ENCODE peak calls at places on chromosomes 13 and 19, in four cellular contexts. One of them, this sample, is unnamed.

GRCh38 chr13:101727118-101727517 is 274.6 kb downstream of the ITGBL1 start:
- DNase-seq in K562: no peak
- DNase-seq in A549: no peak
- DNase-seq in HepG2: no peak
- DNase-seq in this sample: no peak

GRCh38 chr13:108769213-108770070 is 140.0 kb downstream of the MYO16 start:
- DNase-seq in A549: peak; percentile 38
- DNase-seq in HepG2: no peak
- DNase-seq in K562: peak; percentile 53
- DNase-seq in this sample: no peak

GRCh38 chr13:51681037-51681678 is 96.9 kb downstream of the WDFY2 start:
- DNase-seq in A549: no peak
- DNase-seq in HepG2: no peak
- DNase-seq in K562: no peak
- DNase-seq in this sample: peak; percentile 88

GRCh38 chr19:55538132-55538531 is 1.2 kb upstream of the SBK2 start:
- DNase-seq in A549: no peak
- DNase-seq in K562: no peak
- DNase-seq in HepG2: no peak
- DNase-seq in this sample: no peak

GRCh38 chr13:113080901-113081521 is 24.6 kb upstream of the F7 start:
- DNase-seq in A549: no peak
- DNase-seq in K562: no peak
- DNase-seq in HepG2: no peak
- DNase-seq in this sample: no peak

GRCh38 chr19:41366089-41366488 is 2.1 kb upstream of the B9D2 start:
- DNase-seq in A549: peak; percentile 78
- DNase-seq in HepG2: no peak
- DNase-seq in K562: no peak
- DNase-seq in this sample: no peak

GRCh38 chr13:29434217-29434940 is 161.1 kb downstream of the SLC7A1 start:
- DNase-seq in HepG2: no peak
- DNase-seq in A549: no peak
- DNase-seq in K562: no peak
- DNase-seq in this sample: no peak

GRCh38 chr13:110034031-110034430 is 247.6 kb upstream of the IRS2 start:
- DNase-seq in A549: no peak
- DNase-seq in HepG2: no peak
- DNase-seq in K562: no peak
- DNase-seq in this sample: no peak

GRCh38 chr13:74217816-74218215 is 83.6 kb upstream of the KLF12 start:
- DNase-seq in K562: no peak
- DNase-seq in HepG2: no peak
- DNase-seq in A549: no peak
- DNase-seq in this sample: peak; percentile 97

GRCh38 chr13:74040200-74040599 is 94.0 kb downstream of the KLF12 start:
- DNase-seq in A549: peak; percentile 32
- DNase-seq in HepG2: peak; percentile 49
- DNase-seq in K562: peak; percentile 15
- DNase-seq in this sample: peak; percentile 31

GRCh38 chr19:17686592-17687042 is 1.5 kb downstream of the UNC13A start:
- DNase-seq in K562: peak; percentile 86
- DNase-seq in HepG2: no peak
- DNase-seq in A549: peak; percentile 63
- DNase-seq in this sample: no peak

GRCh38 chr13:99162962-99163361 is 37.7 kb upstream of the UBAC2 start:
- DNase-seq in K562: no peak
- DNase-seq in A549: no peak
- DNase-seq in HepG2: no peak
- DNase-seq in this sample: no peak

GRCh38 chr13:94031609-94032008 is 447.9 kb downstream of the DCT start:
- DNase-seq in HepG2: no peak
- DNase-seq in K562: no peak
- DNase-seq in A549: no peak
- DNase-seq in this sample: peak; percentile 8

GRCh38 chr19:5967994-5968430 is 9.9 kb downstream of the RANBP3 start:
- DNase-seq in A549: peak; percentile 74
- DNase-seq in K562: peak; percentile 71
- DNase-seq in HepG2: peak; percentile 64
- DNase-seq in this sample: peak; percentile 88

GRCh38 chr19:16425993-16426392 is 45.8 kb downstream of the EPS15L1 start:
- DNase-seq in A549: no peak
- DNase-seq in K562: no peak
- DNase-seq in HepG2: peak; percentile 5
- DNase-seq in this sample: no peak

GRCh38 chr13:90680826-90681225 is 666.7 kb upstream of the MIR17HG start:
- DNase-seq in A549: no peak
- DNase-seq in K562: no peak
- DNase-seq in HepG2: no peak
- DNase-seq in this sample: no peak

DNA sequence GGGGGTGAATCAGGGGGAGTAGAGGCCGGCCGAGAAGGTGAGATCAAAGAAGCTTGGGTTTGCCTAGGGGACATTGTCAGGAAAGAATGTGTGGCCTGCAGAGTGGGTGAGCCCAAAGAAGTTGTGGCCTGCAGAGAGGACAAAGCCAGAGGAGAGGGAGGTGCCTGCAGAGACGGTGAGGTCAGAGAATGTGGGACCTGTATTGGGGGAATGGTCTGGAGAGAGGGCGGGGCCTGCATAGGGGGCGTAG is 3.0 kb downstream of the PRR36 start:
- DNase-seq in A549: peak; percentile 58
- DNase-seq in K562: no peak
- DNase-seq in HepG2: no peak
- DNase-seq in this sample: no peak
- TF ChIP-seq MAZ in A549: no peak
- TF ChIP-seq MAZ in K562: no peak
- TF ChIP-seq MAZ in HepG2: no peak
- TF ChIP-seq MAZ in this sample: no peak

GRCh38 chr13:104099750-104100149 is 1033.5 kb upstream of the SLC10A2 start:
- DNase-seq in HepG2: no peak
- DNase-seq in A549: no peak
- DNase-seq in K562: no peak
- DNase-seq in this sample: no peak

DNA sequence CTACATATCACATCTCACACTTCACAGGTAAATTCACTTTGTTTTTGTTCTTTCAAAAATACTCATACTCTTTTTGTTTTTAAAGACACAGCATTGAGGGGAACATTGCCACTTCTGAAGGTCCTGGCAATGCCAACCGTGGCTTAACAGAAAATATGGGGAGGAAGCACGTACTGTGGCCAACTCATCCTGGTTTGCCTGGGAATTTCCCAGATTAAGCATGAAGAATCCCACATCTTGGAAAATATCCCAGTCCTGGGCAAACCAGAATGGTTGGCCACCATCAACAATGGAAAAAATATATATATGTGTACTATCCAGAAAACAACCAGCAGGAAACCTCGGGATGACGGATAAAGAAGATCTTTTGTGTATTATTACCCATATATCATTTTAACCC is 1032.2 kb upstream of the SLC10A2 start:
- DNase-seq in HepG2: no peak
- DNase-seq in K562: no peak
- DNase-seq in A549: no peak
- DNase-seq in this sample: no peak
- TF ChIP-seq BHLHE40 in HepG2: no peak
- TF ChIP-seq BHLHE40 in K562: no peak
- TF ChIP-seq BHLHE40 in A549: no peak
- TF ChIP-seq BHLHE40 in this sample: no peak

GRCh38 chr13:44540761-44541434 is 35.2 kb downstream of the TSC22D1 start:
- DNase-seq in K562: no peak
- DNase-seq in A549: no peak
- DNase-seq in HepG2: no peak
- DNase-seq in this sample: no peak
- TF ChIP-seq MAZ in K562: no peak
- TF ChIP-seq MAZ in A549: no peak
- TF ChIP-seq MAZ in HepG2: no peak
- TF ChIP-seq MAZ in this sample: no peak

DNA sequence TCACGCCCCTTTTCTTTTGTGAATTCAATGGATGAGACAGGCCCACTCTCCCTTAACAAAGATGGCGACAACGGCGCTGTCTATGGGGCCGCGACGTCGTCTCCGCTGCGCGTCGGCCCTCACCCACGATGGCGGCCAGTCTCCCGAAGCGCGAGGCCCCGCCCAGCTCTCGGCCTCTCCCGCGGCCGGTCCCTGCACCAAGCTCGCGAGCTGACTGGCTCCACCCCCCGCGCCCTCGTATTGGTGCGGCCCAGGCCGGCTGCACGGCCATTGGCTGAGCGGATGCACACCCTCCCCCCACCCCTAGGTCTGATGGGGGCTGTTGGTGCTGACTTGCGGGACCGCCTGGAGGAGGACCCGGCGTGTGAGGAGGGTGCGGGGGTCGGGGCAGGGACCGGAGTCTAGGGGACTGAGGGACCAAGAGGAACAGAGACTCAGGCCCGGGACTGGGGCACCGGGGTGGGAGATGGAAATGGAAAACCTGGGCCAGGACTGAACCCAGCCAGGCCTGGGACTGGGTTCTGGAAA is 4.8 kb downstream of the SPHK2 start:
- DNase-seq in HepG2: peak; percentile 82
- DNase-seq in A549: peak; percentile 93
- DNase-seq in K562: peak; percentile 95
- DNase-seq in this sample: peak; percentile 97
- TF ChIP-seq BHLHE40 in HepG2: no peak
- TF ChIP-seq BHLHE40 in A549: no peak
- TF ChIP-seq BHLHE40 in K562: peak; percentile 35
- TF ChIP-seq BHLHE40 in this sample: no peak

This sample was measured in IMR-90.